ENCODE peak calls at places on chromosomes 3 and 15, in nine cellular contexts. L, Z, E, Y, N, P, K, J and G are unnamed samples.

GRCh38 chr15:58361291-58361759 is 70.5 kb upstream of the LIPC start:
- DNase-seq in L (no peak), Z (no peak), E (no peak), Y (no peak), N (no peak), P (no peak), K (no peak), J (peak; percentile 3), G (no peak)

GRCh38 chr3:40043444-40043755 is 234.0 kb downstream of the MYRIP start:
- DNase-seq in L (no peak), Z (peak; percentile 78), E (no peak), Y (no peak), N (no peak), P (no peak), K (no peak), J (no peak), G (no peak)

GRCh38 chr3:13966302-13966701 is 86.4 kb upstream of the WNT7A start:
- DNase-seq in L (no peak), Z (no peak), E (no peak), Y (no peak), N (no peak), P (no peak), K (no peak), J (no peak), G (no peak)

GRCh38 chr3:135172191-135172869 is 377.3 kb downstream of the EPHB1 start:
- DNase-seq in L (no peak), Z (no peak), E (no peak), Y (no peak), N (no peak), P (no peak), K (no peak), J (no peak), G (no peak)

GRCh38 chr3:47407896-47408838 is 27.3 kb downstream of the PTPN23 start:
- DNase-seq in L (no peak), Z (no peak), E (no peak), Y (no peak), N (no peak), P (no peak), K (no peak), J (no peak), G (no peak)

GRCh38 chr3:125037498-125038150 is 18.2 kb downstream of the HEG1 start:
- DNase-seq in L (no peak), Z (peak; percentile 47), E (no peak), Y (no peak), N (no peak), P (no peak), K (no peak), J (no peak), G (peak; percentile 22)

GRCh38 chr15:75809986-75810750 is 33.1 kb upstream of the UBE2Q2 start:
- DNase-seq in L (peak; percentile 57), Z (peak; percentile 55), E (peak; percentile 82), Y (peak; percentile 20), N (peak; percentile 51), P (no peak), K (peak; percentile 44), J (peak; percentile 42), G (peak; percentile 74)

GRCh38 chr3:192904632-192905289 is 12.9 kb downstream of the MB21D2 start:
- DNase-seq in L (no peak), Z (no peak), E (no peak), Y (no peak), N (peak; percentile 33), P (no peak), K (no peak), J (no peak), G (no peak)

GRCh38 chr15:93028632-93029612 is 60.1 kb downstream of the RGMA start:
- DNase-seq in L (no peak), Z (peak; percentile 44), E (no peak), Y (no peak), N (no peak), P (peak; percentile 59), K (no peak), J (no peak), G (peak; percentile 62)

GRCh38 chr15:82646250-82647044 is 716 bp downstream of the CPEB1 start:
- DNase-seq in L (peak; percentile 49), Z (no peak), E (peak; percentile 47), Y (peak; percentile 37), N (peak; percentile 91), P (peak; percentile 60), K (peak; percentile 15), J (peak; percentile 74), G (no peak)

GRCh38 chr15:70569139-70569717 is 194.1 kb downstream of the UACA start:
- DNase-seq in L (peak; percentile 72), Z (peak; percentile 48), E (no peak), Y (peak; percentile 23), N (peak; percentile 19), P (peak; percentile 22), K (peak; percentile 70), J (peak; percentile 19), G (peak; percentile 53)

GRCh38 chr3:50658831-50659230 is 15.9 kb upstream of the DOCK3 start:
- DNase-seq in L (no peak), Z (no peak), E (no peak), Y (no peak), N (no peak), P (no peak), K (no peak), J (no peak), G (no peak)

GRCh38 chr3:87351913-87352312 is 75.5 kb upstream of the POU1F1 start:
- DNase-seq in L (no peak), Z (peak; percentile 50), E (no peak), Y (no peak), N (no peak), P (no peak), K (no peak), J (no peak), G (no peak)

GRCh38 chr15:66588537-66588936 is 22.7 kb upstream of the LCTL start:
- DNase-seq in L (peak; percentile 60), Z (no peak), E (peak; percentile 39), Y (peak; percentile 45), N (no peak), P (no peak), K (peak; percentile 48), J (no peak), G (peak; percentile 66)

GRCh38 chr15:58475573-58476524 is 44.1 kb downstream of the LIPC start:
- DNase-seq in L (peak; percentile 86), Z (peak; percentile 93), E (no peak), Y (no peak), N (peak; percentile 18), P (no peak), K (no peak), J (peak; percentile 70), G (peak; percentile 83)

GRCh38 chr15:65361708-65362459 is 15.9 kb downstream of the IGDCC3 start:
- DNase-seq in L (no peak), Z (no peak), E (no peak), Y (no peak), N (no peak), P (no peak), K (no peak), J (no peak), G (peak; percentile 52)

GRCh38 chr3:172054115-172054764 is 14.9 kb downstream of the FNDC3B start:
- DNase-seq in L (no peak), Z (no peak), E (no peak), Y (no peak), N (no peak), P (no peak), K (no peak), J (no peak), G (no peak)

GRCh38 chr3:146449584-146449983 is 19.8 kb downstream of the PLSCR2 start:
- DNase-seq in L (no peak), Z (no peak), E (no peak), Y (no peak), N (no peak), P (no peak), K (no peak), J (no peak), G (no peak)

GRCh38 chr3:105851176-105851575 is 17.6 kb downstream of the CBLB start:
- DNase-seq in L (no peak), Z (no peak), E (no peak), Y (no peak), N (no peak), P (no peak), K (no peak), J (no peak), G (no peak)

GRCh38 chr3:66431494-66431893 is 69.3 kb downstream of the LRIG1 start:
- DNase-seq in L (no peak), Z (peak; percentile 65), E (no peak), Y (no peak), N (no peak), P (no peak), K (no peak), J (no peak), G (no peak)

GRCh38 chr15:99409097-99409473 is 156.7 kb upstream of the MEF2A start:
- DNase-seq in L (peak; percentile 63), Z (peak; percentile 82), E (peak; percentile 66), Y (no peak), N (peak; percentile 39), P (no peak), K (peak; percentile 78), J (peak; percentile 29), G (peak; percentile 74)

GRCh38 chr3:50151728-50152127 is 3.4 kb upstream of the SEMA3F start:
- DNase-seq in L (no peak), Z (no peak), E (no peak), Y (no peak), N (no peak), P (no peak), K (no peak), J (no peak), G (no peak)

GRCh38 chr3:197749315-197749600 is 425 bp upstream of the FYTTD1 start:
- DNase-seq in L (peak; percentile 79), Z (peak; percentile 48), E (peak; percentile 65), Y (no peak), N (peak; percentile 95), P (no peak), K (peak; percentile 65), J (peak; percentile 86), G (no peak)

GRCh38 chr3:184691397-184692131 is 20.3 kb downstream of the MAGEF1 start:
- DNase-seq in L (no peak), Z (no peak), E (no peak), Y (no peak), N (no peak), P (peak; percentile 51), K (no peak), J (no peak), G (no peak)

GRCh38 chr15:42728975-42729374 is 8.0 kb downstream of the CDAN1 start:
- DNase-seq in L (no peak), Z (no peak), E (no peak), Y (no peak), N (no peak), P (no peak), K (no peak), J (no peak), G (no peak)